ENCODE peak calls at places on chromosomes 1 and 21, in nine cellular contexts. U, Z, M, W, H, T, Y, Q and A are unnamed samples. For H3K4me1, the result is how much of the 10 kb centered on the place peaks cover.

GRCh38 chr21:26965091-26965566 is 1.8 kb downstream of the ADAMTS5 start:
- DNase-seq in U (no peak), Z (no peak), M (no peak), W (no peak), H (no peak), T (no peak), Y (no peak), Q (no peak), A (no peak)

GRCh38 chr1:203126151-203126865 is 1.2 kb upstream of the ADORA1 start:
- DNase-seq in U (peak), Z (peak), M (no peak), W (no peak), H (peak), T (no peak), Y (no peak), Q (no peak), A (no peak)

GRCh38 chr21:42624936-42625335 is 28.5 kb upstream of the PDE9A start:
- DNase-seq in U (no peak), Z (peak), M (no peak), W (no peak), H (no peak), T (no peak), Y (no peak), Q (no peak), A (no peak)

GRCh38 chr1:109929170-109929569 is 18.5 kb downstream of the CSF1 start:
- DNase-seq in U (no peak), Z (no peak), M (no peak), W (no peak), H (no peak), T (no peak), Y (no peak), Q (no peak), A (no peak)

GRCh38 chr1:10031461-10031860 is 1.3 kb upstream of the UBE4B start:
- DNase-seq in U (peak), Z (no peak), M (no peak), W (no peak), H (no peak), T (no peak), Y (no peak), Q (no peak), A (no peak)

GRCh38 chr1:32273389-32274208 is 18.3 kb upstream of the HDAC1 start:
- DNase-seq in U (no peak), Z (no peak), M (no peak), W (no peak), H (no peak), T (no peak), Y (peak), Q (no peak), A (peak)

GRCh38 chr21:41582298-41582840 is 74.4 kb upstream of the TMPRSS2 start:
- DNase-seq in U (no peak), Z (no peak), M (no peak), W (no peak), H (no peak), T (no peak), Y (no peak), Q (no peak), A (no peak)

GRCh38 chr1:76583237-76583868 is 283.9 kb upstream of the ST6GALNAC5 start:
- DNase-seq in U (no peak), Z (no peak), M (no peak), W (no peak), H (no peak), T (no peak), Y (no peak), Q (no peak), A (no peak)

GRCh38 chr1:227576152-227576551 is 12.8 kb downstream of the ZNF678 start:
- DNase-seq in U (no peak), Z (no peak), M (no peak), W (no peak), H (no peak), T (no peak), Y (no peak), Q (no peak), A (no peak)

GRCh38 chr1:35894183-35894582 is 11.2 kb downstream of the AGO1 start:
- DNase-seq in U (no peak), Z (no peak), M (no peak), W (no peak), H (no peak), T (peak), Y (no peak), Q (peak), A (no peak)

GRCh38 chr1:227323956-227324267 is 5.6 kb upstream of the CDC42BPA start:
- DNase-seq in U (no peak), Z (no peak), M (no peak), W (no peak), H (no peak), T (no peak), Y (no peak), Q (no peak), A (no peak)

GRCh38 chr1:153548722-153549695 is at the start of gene S100A3:
- DNase-seq in U (no peak), Z (no peak), M (no peak), W (peak), H (peak), T (peak), Y (no peak), Q (peak), A (no peak)

GRCh38 chr1:167171286-167171929 is 49.3 kb upstream of the POU2F1 start:
- DNase-seq in U (no peak), Z (no peak), M (no peak), W (no peak), H (no peak), T (no peak), Y (no peak), Q (no peak), A (no peak)

GRCh38 chr1:112444269-112444668 is 48.3 kb downstream of the CTTNBP2NL start:
- DNase-seq in U (no peak), Z (no peak), M (no peak), W (no peak), H (no peak), T (no peak), Y (no peak), Q (no peak), A (no peak)

GRCh38 chr1:87243573-87243972 is 85.1 kb upstream of the LMO4 start:
- DNase-seq in U (no peak), Z (no peak), M (no peak), W (no peak), H (no peak), T (no peak), Y (no peak), Q (no peak), A (no peak)

DNA sequence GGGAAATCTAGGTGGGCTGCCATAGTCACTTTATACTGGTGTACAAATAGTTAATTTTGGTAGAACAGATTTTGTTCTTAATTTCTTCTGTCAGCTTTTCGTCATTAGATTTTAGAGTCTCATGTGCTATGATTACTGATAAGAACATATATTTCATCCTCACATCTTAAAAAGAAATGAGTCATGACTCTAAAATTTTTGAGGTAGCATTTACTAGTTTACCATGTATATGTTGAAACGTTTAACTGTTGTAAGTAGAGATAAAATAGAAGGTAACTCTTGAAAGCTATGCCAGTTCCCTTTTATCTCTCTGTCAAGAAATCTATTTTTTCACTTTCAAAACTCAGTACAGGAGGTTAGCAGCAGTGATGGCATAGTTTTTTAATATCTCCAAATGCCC is 53.4 kb downstream of the KLHL20 start:
- DNase-seq in U (no peak), Z (no peak), M (no peak), W (no peak), H (no peak), T (no peak), Y (no peak), Q (no peak), A (no peak)
- H3K4me1 ChIP-seq in U (under half), Z (under half), M (under half), W (under half), H (under half), T (under half), Y (under half), Q (under half), A (under half)

DNA sequence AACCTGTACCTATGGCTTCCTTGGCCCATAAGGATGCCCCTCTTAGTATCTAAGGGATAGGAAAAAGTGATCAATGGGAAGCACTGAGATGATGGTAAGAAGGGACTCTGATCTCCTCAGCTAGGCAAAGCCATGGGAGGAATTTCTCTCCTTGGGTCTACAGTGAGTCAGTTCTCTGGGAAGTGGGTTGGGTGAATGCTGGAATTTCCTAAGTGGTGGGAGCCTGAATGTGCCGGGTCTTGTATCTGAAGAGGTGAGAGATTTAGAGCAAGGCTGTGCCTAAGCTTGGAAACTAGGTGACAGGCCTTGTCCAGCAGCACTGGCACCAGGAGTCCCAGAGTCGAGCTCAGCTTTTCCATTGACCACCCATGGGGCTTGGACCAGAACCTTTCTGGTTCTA is 96.3 kb upstream of the SLC2A1 start:
- DNase-seq in U (no peak), Z (no peak), M (no peak), W (no peak), H (no peak), T (no peak), Y (no peak), Q (no peak), A (no peak)
- H3K4me1 ChIP-seq in U (half or more), Z (under half), M (under half), W (under half), H (under half), T (under half), Y (under half), Q (under half), A (under half)

DNA sequence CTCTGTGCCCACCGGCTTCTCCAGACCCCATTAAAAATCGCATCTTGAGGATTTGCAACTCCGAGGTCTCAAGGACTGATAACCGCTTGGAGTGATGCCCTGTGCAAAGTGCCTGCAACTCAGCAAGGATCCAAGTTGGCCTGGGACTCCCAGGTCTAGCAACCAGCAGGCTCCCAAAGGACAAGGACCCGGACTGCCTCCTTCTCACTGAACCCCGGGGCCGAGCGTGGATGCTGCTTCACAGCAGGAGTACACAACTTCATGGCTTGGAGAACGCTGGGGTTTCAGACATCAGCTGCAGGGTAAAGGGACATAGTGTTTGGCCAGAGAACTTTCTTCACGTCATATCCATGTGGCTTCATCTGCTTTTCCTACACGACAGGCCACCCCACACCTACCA is 65.2 kb downstream of the ATP5PO start:
- DNase-seq in U (no peak), Z (no peak), M (no peak), W (no peak), H (no peak), T (no peak), Y (no peak), Q (no peak), A (no peak)
- H3K4me1 ChIP-seq in U (under half), Z (under half), M (under half), W (under half), H (under half), T (under half), Y (under half), Q (under half), A (under half)

GRCh38 chr1:23100074-23100748 is 68.4 kb downstream of the LUZP1 start:
- DNase-seq in U (no peak), Z (no peak), M (peak), W (no peak), H (no peak), T (no peak), Y (peak), Q (no peak), A (peak)

GRCh38 chr1:23101101-23101827 is 67.4 kb downstream of the LUZP1 start:
- DNase-seq in U (no peak), Z (no peak), M (peak), W (no peak), H (no peak), T (no peak), Y (no peak), Q (no peak), A (no peak)

GRCh38 chr1:23099171-23099536 is 69.5 kb downstream of the LUZP1 start:
- DNase-seq in U (no peak), Z (no peak), M (no peak), W (no peak), H (no peak), T (no peak), Y (no peak), Q (no peak), A (no peak)

GRCh38 chr1:23098463-23099170 is 70.0 kb downstream of the LUZP1 start:
- DNase-seq in U (peak), Z (no peak), M (peak), W (no peak), H (peak), T (peak), Y (peak), Q (peak), A (peak)

GRCh38 chr1:23097316-23097715 is 71.3 kb downstream of the LUZP1 start:
- DNase-seq in U (no peak), Z (no peak), M (no peak), W (no peak), H (no peak), T (no peak), Y (no peak), Q (no peak), A (no peak)
- H3K4me1 ChIP-seq in U (under half), Z (under half), M (under half), W (under half), H (under half), T (under half), Y (under half), Q (under half), A (under half)

GRCh38 chr1:234771642-234772344 is 161.8 kb upstream of the IRF2BP2 start:
- DNase-seq in U (no peak), Z (no peak), M (no peak), W (no peak), H (no peak), T (no peak), Y (no peak), Q (no peak), A (no peak)
- H3K4me1 ChIP-seq in U (half or more), Z (under half), M (under half), W (under half), H (under half), T (under half), Y (under half), Q (under half), A (under half)

GRCh38 chr1:22044690-22045420 is 7.7 kb upstream of the CDC42 start:
- DNase-seq in U (no peak), Z (no peak), M (no peak), W (no peak), H (no peak), T (no peak), Y (peak), Q (no peak), A (no peak)

GRCh38 chr1:22045604-22046228 is 6.8 kb upstream of the CDC42 start:
- DNase-seq in U (no peak), Z (no peak), M (no peak), W (no peak), H (no peak), T (no peak), Y (no peak), Q (no peak), A (no peak)

GRCh38 chr1:22039594-22040347 is 12.7 kb upstream of the CDC42 start:
- DNase-seq in U (no peak), Z (no peak), M (no peak), W (peak), H (no peak), T (peak), Y (peak), Q (peak), A (peak)

GRCh38 chr1:22041505-22041904 is 11.0 kb upstream of the CDC42 start:
- DNase-seq in U (no peak), Z (no peak), M (no peak), W (no peak), H (no peak), T (no peak), Y (no peak), Q (no peak), A (no peak)

GRCh38 chr1:22043175-22043769 is 9.2 kb upstream of the CDC42 start:
- DNase-seq in U (peak), Z (no peak), M (no peak), W (no peak), H (peak), T (no peak), Y (no peak), Q (no peak), A (no peak)
- H3K4me1 ChIP-seq in U (under half), Z (under half), M (under half), W (under half), H (under half), T (under half), Y (under half), Q (under half), A (half or more)

DNA sequence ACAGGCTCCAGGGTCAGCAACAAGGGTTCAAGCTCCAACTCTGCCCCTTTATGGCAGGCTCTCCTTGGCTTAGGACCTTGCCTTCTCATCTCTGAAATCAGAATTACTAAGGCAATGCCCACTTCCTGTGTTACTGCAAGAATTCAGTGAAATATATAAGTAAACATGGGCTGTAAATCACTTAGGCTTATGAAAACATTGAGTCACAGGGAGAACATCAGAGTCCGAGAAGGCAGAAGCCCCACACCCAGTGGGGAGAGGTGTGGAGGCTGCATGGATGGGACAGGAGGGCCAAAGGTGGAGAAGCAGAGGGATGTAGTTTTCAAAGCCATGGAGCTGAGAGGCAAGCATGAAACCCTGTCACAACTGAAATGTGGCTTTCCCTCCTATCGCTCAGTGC is 3.5 kb downstream of the RGS8 start:
- DNase-seq in U (peak), Z (no peak), M (peak), W (no peak), H (no peak), T (no peak), Y (no peak), Q (no peak), A (no peak)
- H3K4me1 ChIP-seq in U (under half), Z (under half), M (under half), W (under half), H (under half), T (under half), Y (under half), Q (under half), A (under half)

GRCh38 chr1:45491464-45492260 is 699 bp upstream of the TESK2 start:
- DNase-seq in U (no peak), Z (no peak), M (no peak), W (no peak), H (no peak), T (no peak), Y (no peak), Q (no peak), A (no peak)

GRCh38 chr1:45490623-45491463 is at the start of gene TESK2:
- DNase-seq in U (peak), Z (peak), M (peak), W (peak), H (peak), T (peak), Y (peak), Q (peak), A (peak)

GRCh38 chr1:45490121-45490622 is 791 bp downstream of the TESK2 start:
- DNase-seq in U (no peak), Z (no peak), M (no peak), W (no peak), H (no peak), T (no peak), Y (no peak), Q (no peak), A (no peak)

GRCh38 chr1:45488978-45489377 is 2.0 kb downstream of the TESK2 start:
- DNase-seq in U (no peak), Z (no peak), M (no peak), W (no peak), H (no peak), T (no peak), Y (no peak), Q (no peak), A (no peak)

DNA sequence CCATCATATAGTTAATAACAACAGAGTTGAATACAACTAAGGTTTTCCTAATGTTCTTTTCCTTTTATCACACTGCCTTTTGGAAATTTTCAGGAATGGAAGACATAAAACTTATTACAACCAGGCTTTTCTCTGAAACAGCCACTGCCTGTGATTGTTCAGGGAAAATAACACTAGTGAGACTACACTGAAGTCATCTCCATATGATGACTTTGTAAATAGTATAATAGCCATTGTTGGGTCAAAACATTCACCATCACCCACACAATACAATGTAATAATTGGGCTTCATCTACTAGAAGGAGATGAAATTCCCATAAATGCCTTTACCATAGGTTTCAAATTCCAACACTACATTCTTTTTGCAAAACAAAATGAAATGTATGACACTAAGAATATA is 5.0 kb downstream of the TESK2 start:
- DNase-seq in U (no peak), Z (no peak), M (no peak), W (no peak), H (no peak), T (no peak), Y (no peak), Q (no peak), A (no peak)
- H3K4me1 ChIP-seq in U (under half), Z (under half), M (under half), W (under half), H (under half), T (under half), Y (under half), Q (under half), A (under half)

GRCh38 chr21:46118871-46119564 is 21.1 kb downstream of the COL6A2 start:
- DNase-seq in U (no peak), Z (peak), M (no peak), W (peak), H (peak), T (peak), Y (no peak), Q (peak), A (no peak)
- H3K4me1 ChIP-seq in U (under half), Z (under half), M (under half), W (under half), H (under half), T (under half), Y (under half), Q (under half), A (under half)